ENCODE peak calls at places on chromosomes 4 and X, in nine cellular contexts. T is IMR-90; L is EH; P is SK-N-SH; K is activated CD8-positive, alpha-beta T cell treated with anti-CD3 and anti-CD28 coated beads for 36 hours; X is suprapubic skin; V is fibroblast of pulmonary artery; R is foreskin keratinocyte; H is PC-3. U is an unnamed sample.

GRCh38 chrX:16512401-16512776 is 137.6 kb upstream of the S100G start:
- DNase-seq in T (no peak), L (no peak), P (no peak), K (no peak), X (no peak), V (no peak), R (no peak), H (no peak), U (no peak)

GRCh38 chr4:52840531-52841350 is 21.4 kb upstream of the RASL11B start:
- DNase-seq in T (no peak), L (no peak), P (no peak), K (no peak), X (no peak), V (no peak), R (no peak), H (peak; percentile 23), U (no peak)

GRCh38 chr4:41509411-41510008 is 28.4 kb upstream of the LIMCH1 start:
- DNase-seq in T (no peak), L (peak; percentile 54), P (no peak), K (no peak), X (no peak), V (no peak), R (no peak), H (no peak), U (no peak)

GRCh38 chrX:9534686-9535085 is 69.8 kb downstream of the TBL1X start:
- DNase-seq in T (peak; percentile 19), L (peak; percentile 62), P (no peak), K (no peak), X (no peak), V (peak; percentile 75), R (no peak), H (no peak), U (no peak)

GRCh38 chr4:183831026-183831446 is 74.1 kb upstream of the STOX2 start:
- DNase-seq in T (no peak), L (no peak), P (no peak), K (no peak), X (no peak), V (peak; percentile 7), R (no peak), H (no peak), U (no peak)

GRCh38 chrX:101410461-101410860 is 2.4 kb downstream of the HNRNPH2 start:
- DNase-seq in T (no peak), L (no peak), P (no peak), K (peak; percentile 20), X (no peak), V (no peak), R (peak; percentile 66), H (no peak), U (peak; percentile 42)

GRCh38 chr4:6216588-6216987 is 16.2 kb upstream of the JAKMIP1 start:
- DNase-seq in T (no peak), L (no peak), P (no peak), K (no peak), X (no peak), V (no peak), R (no peak), H (no peak), U (no peak)

GRCh38 chrX:136195247-136195646 is 47.9 kb downstream of the FHL1 start:
- DNase-seq in T (no peak), L (no peak), P (no peak), K (no peak), X (no peak), V (peak; percentile 19), R (no peak), H (no peak), U (no peak)

GRCh38 chr4:142567199-142567598 is 278.9 kb downstream of the INPP4B start:
- DNase-seq in T (no peak), L (no peak), P (no peak), K (peak; percentile 38), X (no peak), V (no peak), R (peak; percentile 69), H (peak; percentile 14), U (peak; percentile 40)

GRCh38 chr4:147034372-147034771 is 88.7 kb upstream of the TTC29 start:
- DNase-seq in T (peak; percentile 7), L (peak; percentile 46), P (no peak), K (no peak), X (no peak), V (no peak), R (no peak), H (no peak), U (no peak)

GRCh38 chr4:25815586-25815985 is 47.2 kb downstream of the SEL1L3 start:
- DNase-seq in T (no peak), L (peak; percentile 57), P (no peak), K (no peak), X (no peak), V (peak; percentile 49), R (no peak), H (no peak), U (no peak)

GRCh38 chr4:67719953-67720617 is 19.1 kb upstream of the UBA6 start:
- DNase-seq in T (no peak), L (no peak), P (no peak), K (no peak), X (no peak), V (no peak), R (no peak), H (no peak), U (no peak)

GRCh38 chr4:164847016-164847415 is 30.0 kb upstream of the APELA start:
- DNase-seq in T (no peak), L (no peak), P (no peak), K (no peak), X (no peak), V (no peak), R (no peak), H (no peak), U (no peak)

GRCh38 chr4:138182838-138183426 is 59.2 kb downstream of the SLC7A11 start:
- DNase-seq in T (peak; percentile 72), L (peak; percentile 62), P (peak; percentile 10), K (no peak), X (no peak), V (peak; percentile 89), R (peak; percentile 43), H (peak; percentile 67), U (peak; percentile 73)

GRCh38 chr4:80266267-80266901 is at the start of gene FGF5:
- DNase-seq in T (peak; percentile 94), L (peak; percentile 97), P (peak; percentile 83), K (peak; percentile 51), X (no peak), V (peak; percentile 89), R (peak; percentile 84), H (peak; percentile 76), U (peak; percentile 92)

GRCh38 chrX:44489515-44489914 is 53.1 kb downstream of the FUNDC1 start:
- DNase-seq in T (no peak), L (no peak), P (no peak), K (no peak), X (no peak), V (no peak), R (no peak), H (no peak), U (no peak)

GRCh38 chr4:187478292-187479205 is 517.0 kb upstream of the ZFP42 start:
- DNase-seq in T (peak; percentile 95), L (peak; percentile 99), P (no peak), K (no peak), X (no peak), V (peak; percentile 48), R (peak; percentile 45), H (peak; percentile 82), U (peak; percentile 61)

GRCh38 chr4:170127758-170128157 is 38.0 kb upstream of the AADAT start:
- DNase-seq in T (no peak), L (no peak), P (no peak), K (no peak), X (no peak), V (no peak), R (no peak), H (no peak), U (no peak)

GRCh38 chr4:24527371-24527770 is 57.0 kb downstream of the DHX15 start:
- DNase-seq in T (peak; percentile 60), L (peak; percentile 41), P (no peak), K (no peak), X (no peak), V (no peak), R (no peak), H (no peak), U (no peak)

GRCh38 chr4:154551872-154552686 is 1.9 kb upstream of the PLRG1 start:
- DNase-seq in T (peak; percentile 82), L (peak; percentile 83), P (peak; percentile 47), K (peak; percentile 81), X (peak; percentile 86), V (peak; percentile 88), R (peak; percentile 65), H (peak; percentile 79), U (peak; percentile 88)

GRCh38 chr4:3307891-3308575 is 15.2 kb downstream of the RGS12 start:
- DNase-seq in T (no peak), L (no peak), P (no peak), K (no peak), X (peak; percentile 65), V (no peak), R (no peak), H (no peak), U (no peak)

U was measured in epithelial cell of esophagus.